ENCODE peak calls at places on chromosomes 4 and X, in six cellular contexts. G, O, P, F, S and M are unnamed samples.

GRCh38 chrX:17738002-17738713 is 865 bp downstream of the SCML1 start:
- DNase-seq in G (peak), O (peak), S (peak), F (peak), P (no peak), M (peak)

GRCh38 chr4:74158561-74159396 is 861 bp downstream of the MTHFD2L start:
- DNase-seq in O (no peak), S (no peak), F (no peak), P (no peak), G (no peak), M (no peak)

GRCh38 chr4:42172921-42173320 is 20.5 kb upstream of the BEND4 start:
- DNase-seq in O (no peak), S (no peak), P (no peak), G (no peak), F (no peak), M (no peak)

GRCh38 chr4:22897520-22898108 is 204.9 kb downstream of the GBA3 start:
- DNase-seq in G (no peak), S (peak), P (no peak), O (no peak), F (no peak), M (peak)

GRCh38 chr4:37268311-37268710 is 23.8 kb downstream of the NWD2 start:
- DNase-seq in G (no peak), O (no peak), S (no peak), F (no peak), P (no peak), M (no peak)

GRCh38 chrX:65127804-65128203 is 151.6 kb upstream of the ZC4H2 start:
- DNase-seq in P (no peak), O (no peak), F (no peak), S (no peak), G (no peak), M (no peak)

GRCh38 chr4:139916041-139916440 is 237.9 kb downstream of the MAML3 start:
- DNase-seq in G (no peak), S (no peak), P (no peak), F (no peak), O (no peak), M (no peak)

GRCh38 chr4:125191252-125191651 is 123.5 kb upstream of the FAT4 start:
- DNase-seq in F (no peak), O (no peak), G (no peak), P (no peak), S (no peak), M (no peak)

GRCh38 chrX:155544886-155545285 is 67.9 kb downstream of the TMLHE start:
- DNase-seq in F (no peak), G (no peak), P (no peak), S (no peak), O (no peak), M (no peak)